ENCODE peak calls at places on chromosome 18, in four cellular contexts. E is stomach, P is mesothelial cell of epicardium, Q is PC-9. N is an unnamed sample.

GRCh38 chr18:56672391-56672790 is 21.2 kb downstream of the WDR7 start:
- DNase-seq in E (no peak), P (no peak), Q (no peak), N (no peak)

GRCh38 chr18:23673725-23674124 is 11.0 kb upstream of the ANKRD29 start:
- DNase-seq in E (no peak), P (no peak), Q (no peak), N (no peak)

GRCh38 chr18:41906528-41907256 is 48.3 kb upstream of the PIK3C3 start:
- DNase-seq in E (no peak), P (no peak), Q (peak; percentile 34), N (peak; percentile 71)

GRCh38 chr18:79733996-79734770 is 54.6 kb downstream of the CTDP1 start:
- DNase-seq in E (no peak), P (no peak), Q (no peak), N (no peak)

GRCh38 chr18:34947711-34948125 is 93.5 kb upstream of the MAPRE2 start:
- DNase-seq in E (no peak), P (no peak), Q (peak; percentile 46), N (peak; percentile 78)

GRCh38 chr18:5309888-5310470 is 14.5 kb upstream of the ZBTB14 start:
- DNase-seq in E (no peak), P (no peak), Q (no peak), N (no peak)

GRCh38 chr18:70337139-70337972 is 48.5 kb downstream of the SOCS6 start:
- DNase-seq in E (peak; percentile 33), P (no peak), Q (peak; percentile 88), N (peak; percentile 75)

GRCh38 chr18:58768293-58768974 is 96.2 kb upstream of the ZNF532 start:
- DNase-seq in E (peak; percentile 84), P (peak; percentile 88), Q (no peak), N (peak; percentile 62)

GRCh38 chr18:57437433-57437781 is 2.2 kb downstream of the ONECUT2 start:
- DNase-seq in E (no peak), P (no peak), Q (no peak), N (no peak)

GRCh38 chr18:42078711-42079110 is 123.7 kb downstream of the PIK3C3 start:
- DNase-seq in E (no peak), P (no peak), Q (no peak), N (peak; percentile 13)

DNA sequence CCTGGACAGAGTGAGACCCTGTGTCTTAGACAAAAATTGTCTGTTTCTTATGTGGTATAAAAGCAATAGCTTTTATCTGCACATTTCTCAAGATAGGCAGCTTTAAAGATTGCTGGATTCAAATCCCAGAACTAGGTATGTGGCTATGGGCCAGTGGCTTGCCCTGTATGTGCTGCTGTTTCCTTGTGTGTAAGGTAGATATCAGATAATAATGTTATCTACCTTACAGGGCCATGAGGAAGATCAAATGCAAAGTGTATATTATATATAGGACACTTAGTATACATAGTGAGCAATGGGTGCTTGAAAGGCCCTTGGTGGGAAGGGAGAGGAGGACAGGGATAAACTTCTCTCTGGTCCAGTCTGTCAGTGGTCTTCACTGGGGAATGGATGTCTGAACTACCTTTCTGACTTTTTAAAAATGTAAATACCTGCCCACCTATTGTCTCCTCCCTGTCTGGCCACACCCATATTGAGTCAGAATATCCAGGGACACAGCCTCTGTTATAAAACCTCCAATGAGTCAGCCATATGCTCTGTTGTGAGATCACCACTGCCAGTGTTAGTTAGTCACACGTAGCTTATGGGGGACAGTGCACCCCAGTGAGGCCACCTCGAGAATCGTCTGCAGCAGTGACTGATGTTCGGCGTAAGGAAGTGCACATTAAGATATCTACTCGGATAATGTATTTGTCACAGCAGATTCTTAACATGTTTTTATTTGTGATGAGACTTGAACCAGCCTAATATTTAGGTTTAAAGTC is 383.4 kb downstream of the PTPRM start:
- DNase-seq in E (peak; percentile 45), P (no peak), Q (peak; percentile 88), N (peak; percentile 88)
- TF ChIP-seq CTCF in E (no peak), P (no peak), Q (peak; percentile 41), N (no peak)

DNA sequence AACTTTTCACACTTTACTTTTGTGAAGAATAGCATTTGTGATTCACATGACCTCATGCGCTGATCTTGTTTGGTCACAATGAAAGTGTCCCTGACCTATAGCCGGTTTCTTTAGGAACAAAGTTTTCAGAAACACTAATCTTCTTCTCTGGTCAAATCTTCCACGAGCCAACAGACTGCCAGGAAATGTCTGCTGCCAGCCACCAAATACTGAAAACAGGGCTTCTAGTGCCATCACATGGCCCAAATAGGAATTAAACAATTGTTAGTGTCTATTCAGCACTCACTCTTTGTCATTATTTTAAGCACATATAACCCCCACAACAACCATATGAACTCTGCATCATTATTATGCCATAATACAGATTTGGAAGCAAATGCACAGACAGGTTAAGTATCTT is 286.5 kb upstream of the SYT4 start:
- DNase-seq in E (peak; percentile 41), P (no peak), Q (no peak), N (peak; percentile 59)
- TF ChIP-seq CTCF in E (no peak), P (peak; percentile 35), Q (peak; percentile 57), N (peak; percentile 40)

GRCh38 chr18:50065039-50065438 is 129.9 kb downstream of the MYO5B start:
- DNase-seq in E (no peak), P (no peak), Q (no peak), N (no peak)
- TF ChIP-seq CTCF in E (no peak), P (no peak), Q (no peak), N (no peak)

DNA sequence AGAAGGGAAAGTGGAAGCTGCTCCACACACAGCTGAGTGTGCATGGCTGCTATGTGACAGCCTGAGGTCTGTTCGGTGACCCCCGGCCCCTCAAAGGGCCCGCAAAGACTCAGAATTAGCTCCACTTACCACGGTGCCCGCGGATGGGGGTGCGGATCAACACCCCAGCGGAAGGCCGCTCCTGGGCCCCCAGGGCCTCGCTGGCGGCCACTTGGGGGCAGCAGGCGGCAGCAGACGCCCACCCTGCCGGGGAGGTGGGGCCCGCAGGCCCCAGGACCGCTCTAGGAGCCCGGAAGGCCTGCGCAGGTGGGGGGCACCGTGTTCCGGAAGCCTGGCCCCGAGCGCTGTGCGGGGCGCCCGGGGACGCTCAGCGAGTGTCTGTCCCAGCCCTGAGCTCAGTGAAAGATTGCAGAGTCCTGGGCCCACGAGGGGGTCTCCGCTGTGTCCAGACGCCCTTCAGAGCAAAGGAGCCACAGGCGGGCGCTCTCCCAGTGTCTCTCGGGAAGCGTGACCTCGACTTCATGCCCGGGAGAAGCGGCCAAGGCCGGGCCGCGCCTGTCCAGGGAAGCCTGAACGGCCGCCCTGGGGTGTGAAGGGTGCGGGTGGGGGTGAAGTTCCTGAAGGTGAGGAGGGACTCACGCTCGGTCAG is 118.6 kb downstream of the VAPA start:
- DNase-seq in E (peak; percentile 15), P (no peak), Q (no peak), N (no peak)
- TF ChIP-seq CTCF in E (no peak), P (no peak), Q (no peak), N (no peak)

GRCh38 chr18:31509571-31509970 is 11.6 kb downstream of the DSG2 start:
- DNase-seq in E (no peak), P (no peak), Q (no peak), N (no peak)

GRCh38 chr18:31513189-31513907 is 15.4 kb downstream of the DSG2 start:
- DNase-seq in E (no peak), P (no peak), Q (peak; percentile 87), N (peak; percentile 63)

GRCh38 chr18:31512203-31512764 is 14.3 kb downstream of the DSG2 start:
- DNase-seq in E (peak; percentile 32), P (no peak), Q (peak; percentile 84), N (peak; percentile 77)

GRCh38 chr18:31510319-31510718 is 12.3 kb downstream of the DSG2 start:
- DNase-seq in E (no peak), P (no peak), Q (peak; percentile 70), N (no peak)

GRCh38 chr18:31511098-31511497 is 13.1 kb downstream of the DSG2 start:
- DNase-seq in E (no peak), P (no peak), Q (no peak), N (peak; percentile 7)
- TF ChIP-seq CTCF in E (no peak), P (no peak), Q (no peak), N (no peak)

GRCh38 chr18:45755936-45756335 is 32.0 kb downstream of the SLC14A1 start:
- DNase-seq in E (peak; percentile 29), P (no peak), Q (no peak), N (peak; percentile 94)

GRCh38 chr18:45749918-45750689 is 26.1 kb downstream of the SLC14A1 start:
- DNase-seq in E (no peak), P (no peak), Q (no peak), N (no peak)

GRCh38 chr18:45753251-45753650 is 29.3 kb downstream of the SLC14A1 start:
- DNase-seq in E (no peak), P (no peak), Q (no peak), N (no peak)

GRCh38 chr18:45748531-45748930 is 24.6 kb downstream of the SLC14A1 start:
- DNase-seq in E (no peak), P (no peak), Q (no peak), N (no peak)

GRCh38 chr18:45752681-45753080 is 28.7 kb downstream of the SLC14A1 start:
- DNase-seq in E (no peak), P (no peak), Q (no peak), N (no peak)
- TF ChIP-seq CTCF in E (no peak), P (no peak), Q (no peak), N (no peak)

DNA sequence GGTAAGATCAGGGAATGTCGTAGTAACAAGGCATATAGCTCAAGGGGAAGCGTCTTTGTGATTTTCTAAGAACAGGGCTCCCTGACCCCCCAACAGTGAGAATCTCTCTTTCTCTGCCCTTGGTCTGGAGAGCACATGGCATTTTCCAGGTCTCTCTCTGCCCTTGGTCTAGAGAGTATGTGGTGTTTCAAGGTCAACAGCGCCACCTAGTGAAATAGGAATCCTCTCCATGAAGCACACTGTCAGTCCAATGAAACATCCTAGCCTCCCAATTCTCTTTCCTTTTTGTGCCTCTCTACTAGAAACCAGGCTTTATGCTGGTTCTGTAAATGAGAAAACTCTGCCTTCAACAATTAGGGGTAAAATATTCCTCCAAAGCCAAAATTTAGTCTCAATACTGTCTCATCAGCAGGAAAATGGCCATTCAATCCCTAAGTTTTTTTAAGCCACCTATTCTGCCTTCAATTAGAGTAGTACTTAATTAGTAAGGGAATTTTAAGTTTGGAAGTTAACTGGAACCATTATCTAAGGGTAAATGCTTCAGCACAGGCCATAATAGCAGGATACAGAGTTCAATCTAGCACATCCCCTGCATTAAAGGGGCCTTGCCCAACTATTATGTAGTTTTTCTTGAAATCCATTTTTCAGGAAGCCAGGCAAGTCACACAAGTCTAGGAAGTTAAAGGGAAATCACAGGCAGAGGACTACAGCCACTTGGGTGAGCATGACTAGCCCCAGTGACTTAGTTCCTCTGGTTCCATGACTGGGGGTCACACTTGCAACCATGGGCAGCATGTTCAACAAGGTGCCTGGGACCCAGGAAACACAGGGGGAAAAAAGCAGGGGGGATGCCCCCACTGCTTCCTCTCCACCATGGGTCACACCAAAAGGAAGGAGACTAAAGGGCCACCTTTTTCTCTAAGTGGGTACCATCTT is 12.4 kb downstream of the DYM start:
- DNase-seq in E (no peak), P (no peak), Q (peak; percentile 49), N (peak; percentile 89)
- TF ChIP-seq CTCF in E (no peak), P (peak; percentile 50), Q (peak; percentile 79), N (peak; percentile 73)

GRCh38 chr18:62402342-62402948 is 77.3 kb downstream of the TNFRSF11A start:
- DNase-seq in E (no peak), P (no peak), Q (no peak), N (no peak)

GRCh38 chr18:62399306-62399705 is 74.2 kb downstream of the TNFRSF11A start:
- DNase-seq in E (no peak), P (no peak), Q (no peak), N (no peak)

GRCh38 chr18:62400916-62401315 is 75.8 kb downstream of the TNFRSF11A start:
- DNase-seq in E (no peak), P (no peak), Q (no peak), N (no peak)

GRCh38 chr18:62398291-62398690 is 73.2 kb downstream of the TNFRSF11A start:
- DNase-seq in E (no peak), P (no peak), Q (no peak), N (no peak)

GRCh38 chr18:62399781-62400308 is 74.7 kb downstream of the TNFRSF11A start:
- DNase-seq in E (no peak), P (no peak), Q (peak; percentile 82), N (peak; percentile 7)
- TF ChIP-seq CTCF in E (no peak), P (peak; percentile 13), Q (peak; percentile 68), N (peak; percentile 20)

GRCh38 chr18:76658627-76659026 is 163.6 kb upstream of the ZNF516 start:
- DNase-seq in E (no peak), P (no peak), Q (no peak), N (no peak)
- TF ChIP-seq CTCF in E (no peak), P (peak; percentile 20), Q (peak; percentile 54), N (peak; percentile 23)

N was measured in cardiac fibroblast.